ENCODE peak calls at places on chromosomes 11 and 22, in six cellular contexts. S is mucosa of gallbladder; T is AG10803; F is small intestine; R is activated CD4-positive, alpha-beta T cell treated with anti-CD3 and anti-CD28 coated beads for 24 hours; M is non-pigmented ciliary epithelial cell. K is an unnamed sample.

GRCh38 chr11:102157219-102157618 is 47.0 kb downstream of the YAP1 start:
- DNase-seq in F (peak), M (peak), T (peak), R (no peak), S (peak), K (no peak)

GRCh38 chr11:109914038-109914437 is 179.2 kb upstream of the ZC3H12C start:
- DNase-seq in R (no peak), S (no peak), T (no peak), M (no peak), F (no peak), K (peak)

GRCh38 chr11:77819921-77820564 is 479 bp downstream of the RSF1 start:
- DNase-seq in F (peak), R (peak), S (peak), M (no peak), T (no peak), K (peak)

GRCh38 chr11:122628691-122629555 is 26.6 kb upstream of the UBASH3B start:
- DNase-seq in F (peak), M (no peak), S (peak), T (peak), R (peak), K (peak)

GRCh38 chr11:79078999-79079398 is 361.8 kb downstream of the TENM4 start:
- DNase-seq in M (no peak), F (peak), R (no peak), S (no peak), T (no peak), K (no peak)

GRCh38 chr11:61293869-61294716 is 1.0 kb downstream of the VWCE start:
- DNase-seq in R (peak), F (peak), S (peak), T (peak), M (no peak), K (peak)

GRCh38 chr11:119909495-119909894 is 180.5 kb upstream of the NECTIN1 start:
- DNase-seq in S (no peak), R (no peak), F (no peak), M (no peak), T (no peak), K (no peak)

GRCh38 chr11:25527841-25528240 is 804.1 kb upstream of the ANO3 start:
- DNase-seq in R (no peak), F (no peak), S (no peak), M (no peak), T (no peak), K (no peak)

GRCh38 chr11:11403763-11404725 is 51.0 kb upstream of the CSNK2A3 start:
- DNase-seq in S (no peak), R (no peak), T (peak), F (no peak), M (no peak), K (no peak)

GRCh38 chr11:15101072-15101701 is 13.5 kb upstream of the INSC start:
- DNase-seq in T (peak), R (peak), F (peak), S (peak), M (peak), K (peak)

GRCh38 chr11:47979378-47980092 is 824 bp upstream of the PTPRJ start:
- DNase-seq in F (no peak), M (no peak), R (no peak), T (no peak), S (no peak), K (no peak)

GRCh38 chr11:15901046-15901445 is 455.3 kb downstream of the SOX6 start:
- DNase-seq in F (no peak), S (no peak), T (no peak), M (no peak), R (no peak), K (no peak)

GRCh38 chr11:14520902-14521151 is 641 bp upstream of the PSMA1 start:
- DNase-seq in R (no peak), S (no peak), M (no peak), T (no peak), F (no peak), K (no peak)

GRCh38 chr11:67372232-67372992 is 986 bp downstream of the CLCF1 start:
- DNase-seq in S (no peak), R (no peak), F (no peak), T (no peak), M (no peak), K (no peak)

GRCh38 chr22:43239102-43239875 is 52.4 kb upstream of the TTLL12 start:
- DNase-seq in F (no peak), M (no peak), R (no peak), T (no peak), S (no peak), K (no peak)

GRCh38 chr22:48137640-48138039 is 1375.2 kb downstream of the TBC1D22A start:
- DNase-seq in R (no peak), S (no peak), T (no peak), M (no peak), F (no peak), K (no peak)

GRCh38 chr11:91394718-91395414 is 829.8 kb upstream of the FAT3 start:
- DNase-seq in F (no peak), S (no peak), T (no peak), R (no peak), M (no peak), K (no peak)

GRCh38 chr22:31326877-31327276 is 19.3 kb downstream of the PATZ1 start:
- DNase-seq in T (no peak), R (no peak), M (no peak), F (no peak), S (no peak), K (no peak)

GRCh38 chr11:43367382-43368178 is 8.9 kb downstream of the TTC17 start:
- DNase-seq in F (no peak), M (no peak), R (no peak), T (no peak), S (no peak), K (no peak)

GRCh38 chr11:131980199-131980598 is 609.8 kb downstream of the NTM start:
- DNase-seq in R (no peak), F (no peak), S (no peak), T (no peak), M (no peak), K (no peak)

GRCh38 chr11:115222218-115222862 is 281.9 kb downstream of the CADM1 start:
- DNase-seq in S (no peak), M (peak), T (peak), F (no peak), R (no peak), K (peak)

GRCh38 chr11:119066481-119066880 is 1.1 kb upstream of the VPS11 start:
- DNase-seq in M (no peak), T (no peak), F (no peak), R (no peak), S (no peak), K (no peak)

GRCh38 chr22:49202226-49202625 is 625.4 kb downstream of the BRD1 start:
- DNase-seq in M (no peak), S (no peak), F (no peak), T (no peak), R (no peak), K (no peak)

GRCh38 chr11:129423426-129423825 is 47.8 kb downstream of the BARX2 start:
- DNase-seq in R (no peak), F (no peak), M (no peak), S (no peak), T (no peak), K (no peak)

GRCh38 chr22:19788661-19789225 is 28.2 kb downstream of the TBX1 start:
- DNase-seq in M (no peak), F (no peak), R (no peak), T (no peak), S (no peak), K (no peak)

GRCh38 chr11:93131709-93132108 is 66.1 kb downstream of the SLC36A4 start:
- DNase-seq in M (no peak), S (no peak), R (no peak), F (peak), T (no peak), K (peak)

GRCh38 chr11:117193130-117194020 is 5.8 kb upstream of the TAGLN start:
- DNase-seq in T (no peak), S (no peak), R (no peak), F (no peak), M (no peak), K (no peak)

K was measured in lung microvascular endothelial cell.